ENCODE peak calls at places on chromosomes 2 and 18, in four cellular contexts. L is tibial nerve; V is CD4-positive, alpha-beta T cell; T is keratinocyte. W is an unnamed sample.

GRCh38 chr2:158179660-158180059 is 78.0 kb downstream of the UPP2 start:
- DNase-seq in L (no peak), V (no peak), T (no peak), W (no peak)

GRCh38 chr2:96326990-96327820 is 2.1 kb downstream of the ITPRIPL1 start:
- DNase-seq in L (no peak), V (no peak), T (no peak), W (no peak)

GRCh38 chr2:205654878-205655601 is 27.3 kb upstream of the NRP2 start:
- DNase-seq in L (no peak), V (no peak), T (peak), W (no peak)

GRCh38 chr2:232309592-232309991 is 69.0 kb upstream of the ALPP start:
- DNase-seq in L (no peak), V (no peak), T (no peak), W (no peak)

GRCh38 chr2:51960846-51961335 is 929.0 kb upstream of the NRXN1 start:
- DNase-seq in L (no peak), V (no peak), T (no peak), W (no peak)

GRCh38 chr2:126799306-126799705 is 99.4 kb upstream of the TEX51 start:
- DNase-seq in L (no peak), V (no peak), T (no peak), W (no peak)

GRCh38 chr18:49178736-49179135 is 228.0 kb upstream of the SMAD7 start:
- DNase-seq in L (no peak), V (no peak), T (no peak), W (no peak)

GRCh38 chr18:23883277-23883790 is 131.2 kb upstream of the TTC39C start:
- DNase-seq in L (peak), V (no peak), T (peak), W (no peak)

GRCh38 chr2:67515538-67515937 is 118.4 kb downstream of the ETAA1 start:
- DNase-seq in L (no peak), V (no peak), T (no peak), W (no peak)

GRCh38 chr2:160737247-160737646 is 243.6 kb upstream of the RBMS1 start:
- DNase-seq in L (no peak), V (no peak), T (no peak), W (no peak)

GRCh38 chr2:26477911-26478253 is at the start of gene OTOF:
- DNase-seq in L (no peak), V (no peak), T (peak), W (no peak)

GRCh38 chr2:210230984-210231383 is 5.7 kb upstream of the ACADL start:
- DNase-seq in L (no peak), V (no peak), T (no peak), W (no peak)

GRCh38 chr2:95530734-95531133 is 46.2 kb upstream of the TRIM43B start:
- DNase-seq in L (no peak), V (no peak), T (no peak), W (no peak)

GRCh38 chr18:54647176-54647575 is 56.1 kb downstream of the DYNAP start:
- DNase-seq in L (no peak), V (no peak), T (no peak), W (no peak)

GRCh38 chr2:128559533-128560515 is 241.2 kb upstream of the HS6ST1 start:
- DNase-seq in L (no peak), V (no peak), T (no peak), W (no peak)

GRCh38 chr2:44170337-44170736 is 1.7 kb downstream of the PPM1B start:
- DNase-seq in L (no peak), V (no peak), T (no peak), W (no peak)

GRCh38 chr2:19362094-19362649 is 3.7 kb upstream of the OSR1 start:
- DNase-seq in L (no peak), V (no peak), T (no peak), W (no peak)

GRCh38 chr2:98543214-98543613 is 65.1 kb downstream of the COA5 start:
- DNase-seq in L (no peak), V (no peak), T (no peak), W (no peak)

GRCh38 chr2:86105252-86105968 is at the start of gene POLR1A:
- DNase-seq in L (peak), V (peak), T (peak), W (peak)
- TF ChIP-seq CTCF in L (no peak), V (no peak), T (peak), W (peak)

GRCh38 chr2:24745825-24746224 is 47.4 kb downstream of the PTRHD1 start:
- DNase-seq in L (no peak), V (no peak), T (no peak), W (no peak)

GRCh38 chr2:24743914-24744313 is 49.3 kb downstream of the PTRHD1 start:
- DNase-seq in L (no peak), V (no peak), T (no peak), W (no peak)

GRCh38 chr2:24754985-24755690 is 38.1 kb downstream of the PTRHD1 start:
- DNase-seq in L (no peak), V (no peak), T (no peak), W (no peak)

GRCh38 chr2:24747299-24747698 is 45.9 kb downstream of the PTRHD1 start:
- DNase-seq in L (no peak), V (no peak), T (no peak), W (no peak)

GRCh38 chr2:24749069-24749691 is 44.0 kb downstream of the PTRHD1 start:
- DNase-seq in L (no peak), V (no peak), T (no peak), W (no peak)
- TF ChIP-seq CTCF in L (no peak), V (no peak), T (no peak), W (no peak)

DNA sequence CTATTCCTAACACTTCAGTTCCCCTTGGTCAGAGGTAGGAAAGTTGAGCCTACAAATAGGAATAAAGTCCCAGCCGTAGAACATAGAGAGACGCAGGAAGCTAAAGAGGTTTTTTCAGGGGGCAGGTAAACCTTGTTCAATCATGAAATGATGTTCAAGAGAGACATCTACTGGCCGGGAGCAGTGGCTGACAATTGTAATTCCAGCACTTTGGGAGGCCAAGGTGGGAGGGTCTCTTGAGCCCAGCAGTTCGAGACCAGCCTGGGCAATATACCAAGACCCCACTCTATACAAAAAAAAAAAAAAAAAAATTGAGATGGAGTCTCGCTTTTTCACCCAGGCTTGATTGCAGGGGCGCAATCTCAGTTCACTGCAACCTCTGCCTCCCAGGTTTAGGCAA is 66.7 kb upstream of the DNAJC10 start:
- DNase-seq in L (no peak), V (no peak), T (no peak), W (no peak)
- TF ChIP-seq CTCF in L (no peak), V (no peak), T (peak), W (peak)

GRCh38 chr2:237790353-237790752 is 8.2 kb upstream of the RBM44 start:
- DNase-seq in L (no peak), V (no peak), T (no peak), W (no peak)

GRCh38 chr2:237797253-237797652 is 1.3 kb upstream of the RBM44 start:
- DNase-seq in L (no peak), V (no peak), T (no peak), W (no peak)

GRCh38 chr2:237786936-237787335 is 11.6 kb upstream of the RBM44 start:
- DNase-seq in L (no peak), V (no peak), T (no peak), W (no peak)

DNA sequence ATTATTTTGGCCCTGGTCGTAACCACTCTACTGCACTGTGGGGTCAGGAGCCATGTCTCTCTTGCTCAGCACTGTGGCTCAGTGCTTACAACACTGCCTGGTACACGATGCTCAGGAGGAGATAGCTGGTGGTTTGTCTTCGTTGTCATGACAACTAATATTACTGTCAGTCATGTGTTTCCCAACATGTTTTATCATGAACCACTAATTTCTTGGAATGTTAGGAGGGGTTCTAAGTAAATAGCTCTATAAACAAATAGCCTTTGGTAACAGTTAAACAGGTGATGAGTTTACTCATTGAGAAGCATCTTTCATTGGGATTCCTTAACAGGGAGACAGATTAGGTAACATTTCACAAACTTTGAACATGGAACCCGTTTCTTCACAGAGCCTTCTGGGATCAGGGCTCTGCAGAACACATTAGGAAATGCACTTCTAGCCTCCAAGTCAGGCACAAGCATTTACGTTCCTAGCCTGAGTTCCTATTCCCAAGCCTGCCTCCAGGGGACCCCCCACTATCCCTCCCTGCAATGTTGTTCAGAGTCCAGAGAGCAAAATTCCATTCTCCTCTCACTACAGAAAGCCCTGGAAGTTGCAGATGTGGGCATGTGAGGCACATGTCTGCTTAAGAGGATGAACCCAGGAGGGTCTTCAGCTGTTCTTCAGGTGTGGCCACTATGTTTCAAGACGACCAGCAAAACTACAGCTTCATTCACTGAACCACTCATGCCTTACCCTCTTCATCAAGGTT is 6.4 kb upstream of the RBM44 start:
- DNase-seq in L (no peak), V (no peak), T (no peak), W (no peak)
- TF ChIP-seq CTCF in L (no peak), V (no peak), T (no peak), W (peak)

W was measured in neural crest cell.